ENCODE peak calls at places on chromosomes 4 and X, in five cellular contexts. U, Z, B, M and Y are unnamed samples.

GRCh38 chr4:61572160-61572559 is 372.0 kb downstream of the ADGRL3 start:
- DNase-seq in Z (no peak), U (no peak), M (peak; percentile 47), B (no peak), Y (no peak)

GRCh38 chrX:47217121-47217851 is 1.2 kb upstream of the CDK16 start:
- DNase-seq in B (peak; percentile 52), M (peak; percentile 18), Z (no peak), U (peak; percentile 75), Y (peak; percentile 86)

GRCh38 chrX:116230136-116230886 is 59.8 kb downstream of the AGTR2 start:
- DNase-seq in Z (no peak), U (no peak), M (no peak), B (no peak), Y (peak; percentile 68)

GRCh38 chr4:52824603-52825310 is 37.4 kb upstream of the RASL11B start:
- DNase-seq in M (no peak), Z (no peak), B (peak; percentile 38), U (no peak), Y (peak; percentile 6)

GRCh38 chr4:10656988-10657387 is 27.6 kb downstream of the CLNK start:
- DNase-seq in U (no peak), Z (no peak), M (no peak), B (no peak), Y (peak; percentile 85)

GRCh38 chrX:130028196-130028595 is 45.8 kb downstream of the BCORL1 start:
- DNase-seq in M (peak; percentile 16), U (peak; percentile 26), B (peak; percentile 54), Z (no peak), Y (peak; percentile 67)

GRCh38 chrX:9183481-9183880 is 149.6 kb upstream of the FAM9B start:
- DNase-seq in Z (no peak), U (no peak), M (no peak), B (no peak), Y (no peak)

GRCh38 chrX:118976599-118977340 is 2.4 kb downstream of the LONRF3 start:
- DNase-seq in U (peak; percentile 84), B (peak; percentile 26), M (no peak), Z (no peak), Y (peak; percentile 81)

GRCh38 chr4:62709618-62710252 is 1509.6 kb downstream of the ADGRL3 start:
- DNase-seq in M (no peak), U (peak; percentile 57), Z (no peak), B (no peak), Y (peak; percentile 77)

GRCh38 chr4:126264839-126265238 is 950.1 kb downstream of the FAT4 start:
- DNase-seq in U (no peak), M (peak; percentile 24), Z (no peak), B (peak; percentile 42), Y (no peak)

GRCh38 chr4:25088342-25088952 is 57.7 kb upstream of the LGI2 start:
- DNase-seq in U (peak; percentile 22), Z (no peak), B (peak; percentile 47), M (no peak), Y (no peak)

GRCh38 chrX:136880003-136880451 is 498 bp downstream of the RBMX start:
- DNase-seq in M (no peak), U (peak; percentile 63), B (peak; percentile 15), Z (no peak), Y (peak; percentile 70)

GRCh38 chr4:185488650-185489049 is 17.1 kb upstream of the CCDC110 start:
- DNase-seq in U (no peak), Z (no peak), M (no peak), B (no peak), Y (no peak)

GRCh38 chrX:47420264-47420663 is 49.9 kb downstream of the ZNF157 start:
- DNase-seq in B (no peak), U (no peak), M (no peak), Z (no peak), Y (no peak)

GRCh38 chr4:37483610-37484009 is 202.6 kb downstream of the RELL1 start:
- DNase-seq in Z (no peak), B (no peak), M (no peak), U (no peak), Y (no peak)

GRCh38 chrX:145393702-145394235 is 146.5 kb downstream of the SPANXN1 start:
- DNase-seq in Z (no peak), U (no peak), M (no peak), B (no peak), Y (peak; percentile 53)

GRCh38 chr4:150010525-150011126 is 67.6 kb upstream of the DCLK2 start:
- DNase-seq in M (no peak), Z (no peak), U (peak; percentile 81), B (peak; percentile 50), Y (peak; percentile 73)

GRCh38 chr4:152850377-152850776 is 70.6 kb downstream of the ARFIP1 start:
- DNase-seq in B (peak; percentile 12), M (peak; percentile 9), Z (no peak), U (no peak), Y (no peak)

GRCh38 chrX:1657367-1658082 is 42.7 kb downstream of the ASMT start:
- DNase-seq in B (no peak), M (peak; percentile 4), Z (no peak), U (peak; percentile 86), Y (peak; percentile 2)

GRCh38 chrX:129496625-129497024 is 26.7 kb downstream of the SMARCA1 start:
- DNase-seq in Z (no peak), M (peak; percentile 8), U (no peak), B (peak; percentile 31), Y (no peak)

GRCh38 chrX:153903238-153903980 is 1.1 kb upstream of the AVPR2 start:
- DNase-seq in B (no peak), Z (no peak), U (no peak), M (no peak), Y (no peak)

GRCh38 chr4:8846864-8847263 is 24.8 kb downstream of the HMX1 start:
- DNase-seq in M (no peak), U (no peak), B (no peak), Z (no peak), Y (no peak)

GRCh38 chr4:105620640-105621323 is 68.4 kb downstream of the ARHGEF38 start:
- DNase-seq in U (peak; percentile 15), Z (no peak), M (peak; percentile 59), B (peak; percentile 16), Y (peak; percentile 71)

GRCh38 chr4:34939073-34939472 is 1305.2 kb downstream of the ARAP2 start:
- DNase-seq in U (no peak), Z (no peak), B (no peak), M (no peak), Y (no peak)